ENCODE peak calls at places on chromosomes 12 and 14, in nine cellular contexts. P, O, V, S, R, Y, M, K and I are unnamed samples.

GRCh38 chr12:71626768-71627167 is 36.9 kb downstream of the ZFC3H1 start:
- DNase-seq in V (peak), K (peak), R (no peak), M (peak), Y (peak), O (no peak), S (no peak), P (no peak), I (no peak)

GRCh38 chr12:108063192-108063591 is 65.9 kb upstream of the WSCD2 start:
- DNase-seq in O (no peak), R (no peak), P (no peak), V (no peak), S (peak), M (no peak), K (peak), Y (peak), I (no peak)

GRCh38 chr14:100082723-100083122 is 17.5 kb downstream of the EVL start:
- DNase-seq in Y (no peak), S (no peak), P (no peak), R (no peak), M (no peak), O (no peak), V (no peak), K (no peak), I (no peak)

GRCh38 chr12:57229041-57229633 is 374 bp upstream of the SHMT2 start:
- DNase-seq in K (peak), R (no peak), S (peak), V (peak), P (no peak), M (no peak), Y (no peak), O (no peak), I (no peak)

GRCh38 chr12:130846386-130846785 is 7.3 kb upstream of the STX2 start:
- DNase-seq in Y (no peak), M (no peak), R (no peak), V (no peak), O (no peak), S (peak), P (no peak), K (no peak), I (no peak)

GRCh38 chr14:65791551-65791981 is 379.0 kb downstream of the FUT8 start:
- DNase-seq in Y (peak), P (no peak), O (no peak), K (peak), M (peak), R (peak), S (peak), V (peak), I (no peak)

GRCh38 chr14:74763803-74764531 is 851 bp downstream of the YLPM1 start:
- DNase-seq in O (no peak), M (peak), V (peak), P (no peak), K (peak), S (peak), Y (peak), R (no peak), I (no peak)

GRCh38 chr12:15037091-15037723 is 64.4 kb downstream of the PDE6H start:
- DNase-seq in R (no peak), M (no peak), S (no peak), V (no peak), Y (peak), O (no peak), K (no peak), P (no peak), I (no peak)

GRCh38 chr12:111846016-111846415 is 4.0 kb downstream of the MAPKAPK5 start:
- DNase-seq in R (no peak), K (no peak), P (no peak), V (no peak), O (no peak), M (peak), S (peak), Y (no peak), I (no peak)

GRCh38 chr14:46048127-46048526 is 603.5 kb downstream of the RPL10L start:
- DNase-seq in M (peak), K (peak), P (no peak), Y (peak), S (peak), R (no peak), V (peak), O (no peak), I (no peak)

GRCh38 chr12:112848972-112849371 is 57.4 kb downstream of the RPH3A start:
- DNase-seq in Y (no peak), K (no peak), M (no peak), P (no peak), S (no peak), O (no peak), R (no peak), V (no peak), I (no peak)

GRCh38 chr12:47577213-47577612 is 128.6 kb downstream of the RPAP3 start:
- DNase-seq in K (no peak), S (peak), R (no peak), P (no peak), O (no peak), Y (no peak), M (no peak), V (no peak), I (peak)

GRCh38 chr14:100554082-100554677 is 33.0 kb downstream of the BEGAIN start:
- DNase-seq in V (peak), Y (peak), P (peak), M (no peak), K (peak), R (no peak), S (peak), O (peak), I (no peak)

GRCh38 chr12:115710104-115710564 is 567.4 kb downstream of the MED13L start:
- DNase-seq in P (peak), R (peak), O (peak), V (peak), K (peak), Y (peak), M (peak), S (peak), I (no peak)

GRCh38 chr12:30991466-30991865 is 64.9 kb downstream of the TSPAN11 start:
- DNase-seq in R (no peak), O (no peak), P (no peak), Y (no peak), K (no peak), M (no peak), V (no peak), S (no peak), I (no peak)

GRCh38 chr14:34297786-34298520 is 164.1 kb downstream of the SPTSSA start:
- DNase-seq in S (no peak), O (no peak), M (no peak), V (no peak), Y (peak), R (no peak), K (no peak), P (no peak), I (no peak)